ENCODE peak calls at places on chromosomes 16 and 17, in ten cellular contexts. K is progenitor cell of endocrine pancreas, T is AG04450, O is omental fat pad, L is A549, M is astrocyte of the spinal cord, P is brain microvascular endothelial cell, U is right atrium auricular region, F is AG09319, J is neural crest cell. E is an unnamed sample.

GRCh38 chr17:45243750-45244149 is 18.1 kb downstream of the SPATA32 start:
- DNase-seq in O (no peak), K (no peak), M (no peak), U (no peak), P (no peak), F (no peak), J (no peak), T (no peak), L (no peak), E (no peak)

GRCh38 chr17:30323262-30323894 is 10.5 kb downstream of the TMIGD1 start:
- DNase-seq in M (no peak), P (no peak), J (no peak), F (no peak), O (no peak), T (no peak), L (no peak), K (no peak), U (no peak), E (no peak)

GRCh38 chr17:19753049-19753444 is 4.9 kb upstream of the ALDH3A1 start:
- DNase-seq in J (no peak), L (peak; percentile 99), O (peak; percentile 35), U (no peak), K (no peak), T (no peak), M (peak; percentile 80), P (peak; percentile 51), F (peak; percentile 77), E (peak; percentile 87)

GRCh38 chr16:89054261-89054661 is 39.4 kb upstream of the ACSF3 start:
- DNase-seq in L (no peak), J (no peak), P (no peak), U (no peak), F (no peak), O (no peak), T (no peak), K (no peak), M (no peak), E (no peak)

GRCh38 chr16:31400191-31400590 is 7.1 kb downstream of the ITGAD start:
- DNase-seq in U (no peak), K (no peak), T (no peak), M (no peak), L (no peak), J (no peak), O (no peak), P (no peak), F (no peak), E (no peak)

GRCh38 chr16:70476272-70477020 is 22.1 kb downstream of the FCSK start:
- DNase-seq in K (no peak), P (peak; percentile 55), O (no peak), U (no peak), F (no peak), L (no peak), T (peak; percentile 50), M (peak; percentile 68), J (no peak), E (peak; percentile 85)

GRCh38 chr17:43368740-43369506 is 29.9 kb upstream of the ARL4D start:
- DNase-seq in J (peak; percentile 53), P (peak; percentile 75), O (peak; percentile 37), T (no peak), U (peak; percentile 83), K (peak; percentile 51), L (peak; percentile 90), F (peak; percentile 71), M (peak; percentile 81), E (peak; percentile 78)

GRCh38 chr16:88922114-88922825 is 54.7 kb downstream of the CBFA2T3 start:
- DNase-seq in K (no peak), U (peak; percentile 88), F (peak; percentile 55), T (peak; percentile 20), J (no peak), O (peak; percentile 60), M (peak; percentile 23), P (peak; percentile 13), L (peak; percentile 44), E (peak; percentile 73)

DNA sequence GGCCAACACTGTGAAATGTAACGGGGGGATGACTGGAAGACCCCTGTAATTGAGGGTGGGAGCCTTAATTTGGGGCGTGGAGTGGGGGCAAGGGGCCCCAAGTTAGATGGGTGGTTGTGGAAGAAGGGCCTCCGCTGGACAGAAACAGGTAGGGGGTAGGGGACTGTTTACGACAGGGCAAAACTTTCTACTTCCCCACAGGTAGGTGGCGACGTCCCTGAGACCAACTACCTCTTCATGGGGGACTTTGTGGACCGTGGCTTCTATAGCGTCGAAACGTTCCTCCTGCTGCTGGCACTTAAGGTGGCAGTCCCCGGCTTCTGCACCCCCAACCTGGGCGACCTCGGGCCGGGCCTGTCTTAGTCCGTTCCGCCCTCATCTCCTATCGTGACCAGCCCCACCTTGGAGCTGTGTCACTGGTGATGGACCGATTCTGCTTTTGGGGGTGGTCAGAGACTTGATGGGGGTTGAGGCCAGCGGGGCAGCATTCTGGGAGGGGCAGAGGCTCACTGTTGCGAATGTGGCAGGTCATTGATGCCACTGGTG is 6.8 kb downstream of the PPP4C start:
- DNase-seq in P (no peak), L (no peak), K (no peak), F (no peak), M (no peak), T (no peak), U (no peak), O (no peak), J (no peak), E (no peak)
- TF ChIP-seq CTCF in P (peak; percentile 33), L (no peak), K (no peak), F (no peak), M (peak; percentile 14), T (peak; percentile 20), U (no peak), O (no peak), J (peak; percentile 31), E (no peak)

GRCh38 chr17:50765454-50766221 is 1.7 kb downstream of the ANKRD40CL start:
- DNase-seq in F (no peak), M (no peak), T (no peak), K (no peak), P (no peak), L (no peak), U (no peak), O (no peak), J (no peak), E (no peak)

GRCh38 chr17:50764860-50765259 is 2.5 kb downstream of the ANKRD40CL start:
- DNase-seq in P (no peak), F (no peak), M (no peak), O (no peak), T (no peak), L (no peak), K (no peak), U (no peak), J (no peak), E (no peak)

GRCh38 chr17:50758989-50759544 is 8.3 kb downstream of the ANKRD40CL start:
- DNase-seq in U (no peak), L (no peak), K (no peak), O (no peak), J (no peak), M (no peak), P (no peak), F (no peak), T (no peak), E (no peak)

GRCh38 chr17:50763716-50764450 is 3.4 kb downstream of the ANKRD40CL start:
- DNase-seq in P (no peak), F (no peak), J (no peak), T (no peak), O (no peak), U (peak; percentile 58), M (no peak), K (no peak), L (no peak), E (no peak)

GRCh38 chr17:50762177-50762576 is 5.1 kb downstream of the ANKRD40CL start:
- DNase-seq in M (no peak), P (no peak), O (no peak), K (no peak), J (no peak), U (no peak), T (no peak), L (no peak), F (no peak), E (no peak)
- TF ChIP-seq CTCF in M (no peak), P (no peak), O (no peak), K (no peak), J (no peak), U (no peak), T (no peak), L (no peak), F (no peak), E (no peak)

GRCh38 chr17:58528443-58528842 is 14.0 kb upstream of the MTMR4 start:
- DNase-seq in K (no peak), O (no peak), F (no peak), U (no peak), T (no peak), M (no peak), J (no peak), P (no peak), L (no peak), E (no peak)

GRCh38 chr17:58527949-58528348 is 13.5 kb upstream of the MTMR4 start:
- DNase-seq in P (peak; percentile 63), T (no peak), F (no peak), O (no peak), U (no peak), M (peak; percentile 56), K (no peak), L (no peak), J (no peak), E (peak; percentile 82)

GRCh38 chr17:58529275-58529674 is 14.8 kb upstream of the MTMR4 start:
- DNase-seq in T (no peak), F (no peak), P (no peak), L (no peak), M (no peak), O (no peak), K (no peak), U (no peak), J (no peak), E (no peak)

GRCh38 chr17:58525239-58525638 is 10.8 kb upstream of the MTMR4 start:
- DNase-seq in U (peak; percentile 80), O (no peak), M (peak; percentile 80), K (no peak), T (peak; percentile 55), L (no peak), P (peak; percentile 70), J (no peak), F (peak; percentile 44), E (peak; percentile 82)

DNA sequence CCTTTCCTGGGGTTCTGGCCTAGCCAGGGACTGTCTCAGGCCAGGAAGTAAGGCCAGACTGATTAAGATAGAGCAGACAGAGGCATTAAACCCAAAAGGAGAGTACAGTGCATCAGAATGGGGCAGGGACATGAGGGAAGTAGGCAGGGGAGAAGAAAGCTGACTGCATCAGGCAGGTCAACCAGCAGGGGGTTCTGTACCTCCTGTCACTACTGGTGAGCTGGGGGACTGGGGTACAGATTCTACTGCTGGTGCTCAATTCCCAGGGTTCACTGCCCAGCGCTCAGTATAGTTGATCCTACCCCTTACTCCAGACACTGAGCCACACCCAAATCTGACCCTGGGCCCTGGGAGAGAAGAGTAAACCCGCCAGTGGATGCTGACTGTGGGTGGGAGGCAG is 12.9 kb upstream of the MTMR4 start:
- DNase-seq in M (no peak), O (no peak), F (no peak), J (no peak), U (no peak), L (no peak), P (no peak), T (no peak), K (no peak), E (no peak)
- TF ChIP-seq CTCF in M (peak; percentile 8), O (no peak), F (no peak), J (peak; percentile 24), U (no peak), L (no peak), P (peak; percentile 53), T (peak; percentile 23), K (peak; percentile 34), E (peak; percentile 20)

DNA sequence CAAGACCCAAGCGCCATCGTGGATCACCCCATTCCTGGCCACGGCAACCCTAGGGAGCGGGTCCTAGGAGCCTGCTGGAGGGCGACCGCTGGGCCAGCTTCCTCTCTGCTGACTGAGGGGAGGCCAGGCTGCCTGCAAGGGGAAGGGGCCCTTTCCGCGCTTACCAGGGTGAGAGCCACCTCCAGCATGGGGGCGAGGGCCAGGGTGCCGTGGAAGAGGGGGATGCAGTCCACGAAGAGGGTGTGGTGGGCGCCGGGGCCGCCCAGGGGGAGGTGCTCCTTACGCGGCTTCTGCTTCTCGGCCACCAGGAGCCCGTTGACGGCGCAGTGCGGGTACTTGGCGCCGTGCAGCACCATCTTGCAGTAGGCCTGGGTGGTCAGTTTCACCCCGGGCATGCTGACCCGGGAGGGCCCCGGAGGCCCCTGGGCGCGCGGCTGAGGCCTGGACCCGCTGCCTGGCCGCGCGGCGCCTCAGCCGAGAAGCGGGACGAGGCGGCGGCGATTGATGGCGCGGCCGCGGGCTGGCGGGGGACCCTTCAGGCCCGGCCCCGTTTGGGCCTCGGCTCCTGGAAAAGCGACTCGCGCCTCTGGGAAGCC is 345 bp downstream of the EMC8 start:
- DNase-seq in K (peak; percentile 34), T (no peak), O (no peak), P (no peak), U (no peak), L (peak; percentile 33), J (peak; percentile 22), M (no peak), F (no peak), E (peak; percentile 17)
- TF ChIP-seq CTCF in K (no peak), T (peak; percentile 10), O (no peak), P (no peak), U (no peak), L (no peak), J (no peak), M (no peak), F (no peak), E (no peak)

E was measured in fibroblast of lung.